ENCODE peak calls at places on chromosomes 16 and 17, in ten cellular contexts. T is GM04503; D is stimulated activated CD4-positive, alpha-beta T cell treated with anti-CD3 and anti-CD28 coated beads, Interleukin-15, amount 100 ng/mL, for 1 hour; L is NCI-H1436 treated with DMSO at 0.1 percent for 48 hours; M is dorsolateral prefrontal cortex; U is NCI-H1105; B is prostate gland; I is retina; W is epithelial cell of esophagus; Q is hepatic stellate cell. X is an unnamed sample.

GRCh38 chr17:61842899-61843298 is 20.4 kb downstream of the BRIP1 start:
- DNase-seq in B (no peak), D (no peak), U (no peak), T (no peak), Q (no peak), W (no peak), I (no peak), M (no peak), L (no peak), X (no peak)

GRCh38 chr17:48460055-48460454 is 30.0 kb upstream of the SKAP1 start:
- DNase-seq in M (no peak), I (no peak), T (no peak), L (no peak), D (no peak), Q (no peak), U (no peak), B (no peak), W (no peak), X (no peak)

GRCh38 chr17:9537177-9537776 is 38.3 kb downstream of the STX8 start:
- DNase-seq in B (no peak), T (no peak), D (no peak), U (no peak), Q (no peak), I (no peak), W (no peak), L (no peak), M (no peak), X (no peak)

GRCh38 chr17:48486557-48486956 is 44.3 kb downstream of the HOXB1 start:
- DNase-seq in D (no peak), M (no peak), U (no peak), Q (peak), L (no peak), I (no peak), B (no peak), T (peak), W (peak), X (peak)

GRCh38 chr16:27960619-27961295 is 102.8 kb downstream of the GSG1L start:
- DNase-seq in W (no peak), T (no peak), L (no peak), M (no peak), Q (no peak), D (no peak), B (peak), I (no peak), U (no peak), X (no peak)

GRCh38 chr16:4682616-4683254 is 10.6 kb upstream of the NUDT16L1 start:
- DNase-seq in W (peak), B (peak), U (no peak), M (peak), T (no peak), Q (no peak), I (no peak), D (no peak), L (no peak), X (peak)

GRCh38 chr17:74332763-74333220 is 6.8 kb downstream of the KIF19 start:
- DNase-seq in L (peak), W (no peak), B (no peak), M (no peak), U (peak), I (peak), D (no peak), T (no peak), Q (no peak), X (no peak)

GRCh38 chr17:27549251-27549919 is 81.6 kb upstream of the LGALS9 start:
- DNase-seq in B (no peak), W (no peak), M (peak), L (no peak), U (no peak), D (no peak), I (no peak), Q (no peak), T (no peak), X (no peak)

GRCh38 chr16:28529124-28529523 is 9.7 kb downstream of the NUPR1 start:
- DNase-seq in T (no peak), I (no peak), M (no peak), W (no peak), B (no peak), L (no peak), D (no peak), Q (no peak), U (no peak), X (no peak)

GRCh38 chr17:68600881-68601564 is at the start of gene FAM20A:
- DNase-seq in Q (no peak), T (no peak), U (no peak), L (no peak), D (no peak), I (peak), W (peak), M (no peak), B (no peak), X (peak)

GRCh38 chr17:956905-957304 is 22.7 kb downstream of the NXN start:
- DNase-seq in W (peak), T (no peak), L (no peak), B (no peak), U (no peak), D (no peak), Q (no peak), I (no peak), M (no peak), X (peak)

GRCh38 chr16:78428193-78428592 is 328.7 kb downstream of the WWOX start:
- DNase-seq in M (no peak), T (no peak), L (no peak), I (no peak), B (no peak), D (no peak), Q (no peak), U (no peak), W (no peak), X (no peak)

GRCh38 chr17:1182831-1183578 is 3.2 kb upstream of the ABR start:
- DNase-seq in M (no peak), U (no peak), B (no peak), L (no peak), D (no peak), T (no peak), Q (no peak), I (peak), W (no peak), X (peak)

GRCh38 chr16:17965131-17965530 is 371.4 kb downstream of the NPIPA8 start:
- DNase-seq in B (no peak), M (no peak), I (no peak), U (no peak), W (no peak), T (no peak), Q (no peak), L (no peak), D (no peak), X (no peak)

GRCh38 chr17:62895650-62896301 is 70.3 kb upstream of the TANC2 start:
- DNase-seq in T (no peak), Q (no peak), U (no peak), M (no peak), B (no peak), W (peak), L (no peak), D (no peak), I (no peak), X (peak)

GRCh38 chr16:76309639-76310335 is 32.6 kb downstream of the CNTNAP4 start:
- DNase-seq in I (no peak), L (no peak), W (peak), T (no peak), M (no peak), U (no peak), Q (no peak), B (no peak), D (no peak), X (no peak)

GRCh38 chr16:54503011-54503410 is 216.4 kb upstream of the IRX3 start:
- DNase-seq in D (no peak), I (no peak), M (no peak), L (no peak), U (no peak), T (no peak), W (no peak), Q (no peak), B (no peak), X (no peak)

GRCh38 chr17:8861482-8862181 is 5.8 kb downstream of the PIK3R6 start:
- DNase-seq in D (no peak), I (no peak), Q (no peak), W (no peak), L (no peak), U (no peak), M (no peak), T (no peak), B (no peak), X (no peak)

GRCh38 chr16:75703341-75703740 is 2.1 kb upstream of the DUXB start:
- DNase-seq in L (no peak), W (peak), T (no peak), D (no peak), U (no peak), M (no peak), B (no peak), I (no peak), Q (no peak), X (peak)

GRCh38 chr16:49356728-49357488 is 16.7 kb upstream of the C16orf78 start:
- DNase-seq in W (no peak), T (no peak), I (peak), B (no peak), L (no peak), D (no peak), U (no peak), Q (no peak), M (no peak), X (no peak)

GRCh38 chr16:88455610-88456355 is 2.7 kb downstream of the ZFPM1 start:
- DNase-seq in T (no peak), I (peak), B (no peak), L (no peak), Q (peak), U (peak), M (no peak), W (peak), D (peak), X (peak)

GRCh38 chr16:9797306-9797705 is 384.9 kb downstream of the GRIN2A start:
- DNase-seq in D (no peak), L (no peak), B (no peak), U (no peak), Q (peak), W (peak), T (peak), I (no peak), M (no peak), X (peak)

GRCh38 chr17:10357768-10358167 is 15.0 kb downstream of the MYH13 start:
- DNase-seq in M (no peak), L (no peak), W (no peak), T (no peak), D (no peak), U (no peak), B (no peak), I (no peak), Q (no peak), X (no peak)

GRCh38 chr17:79574656-79575055 is 36.2 kb downstream of the RBFOX3 start:
- DNase-seq in I (no peak), M (no peak), Q (no peak), L (no peak), U (no peak), W (no peak), B (no peak), T (no peak), D (no peak), X (no peak)

GRCh38 chr17:62705781-62706597 is 78.5 kb downstream of the MRC2 start:
- DNase-seq in Q (no peak), T (no peak), D (no peak), M (peak), U (peak), I (peak), B (no peak), W (no peak), L (no peak), X (peak)

GRCh38 chr17:8869416-8869815 is 1.9 kb upstream of the PIK3R6 start:
- DNase-seq in I (no peak), B (no peak), T (no peak), D (no peak), M (no peak), Q (no peak), U (no peak), W (no peak), L (no peak), X (no peak)

GRCh38 chr16:14202697-14203096 is 131.6 kb downstream of the MRTFB start:
- DNase-seq in L (no peak), U (peak), T (no peak), M (no peak), B (peak), W (peak), D (no peak), Q (no peak), I (no peak), X (peak)

GRCh38 chr16:11310997-11311561 is 29.9 kb upstream of the PRM1 start:
- DNase-seq in I (no peak), U (no peak), B (no peak), L (no peak), D (no peak), Q (no peak), M (no peak), W (no peak), T (no peak), X (no peak)

GRCh38 chr17:16215965-16216316 is 607 bp upstream of the NCOR1 start:
- DNase-seq in I (no peak), L (no peak), B (no peak), T (peak), U (no peak), Q (peak), W (peak), D (no peak), M (no peak), X (peak)

GRCh38 chr16:27374794-27375499 is 27.0 kb upstream of the IL21R start:
- DNase-seq in L (no peak), D (no peak), U (peak), W (peak), I (peak), M (peak), T (peak), B (peak), Q (peak), X (peak)

GRCh38 chr17:70968302-70968701 is 799.0 kb downstream of the KCNJ2 start:
- DNase-seq in M (no peak), L (no peak), B (no peak), D (no peak), I (no peak), U (no peak), Q (no peak), T (no peak), W (peak), X (no peak)

GRCh38 chr17:61476476-61477203 is 24.4 kb downstream of the TBX4 start:
- DNase-seq in Q (no peak), U (no peak), B (no peak), D (no peak), M (no peak), L (no peak), W (no peak), I (no peak), T (no peak), X (no peak)

GRCh38 chr16:18796377-18796776 is 5.0 kb downstream of the ARL6IP1 start:
- DNase-seq in T (no peak), L (no peak), Q (no peak), M (no peak), W (no peak), I (no peak), U (no peak), D (no peak), B (no peak), X (no peak)

GRCh38 chr16:89120281-89120680 is 26.6 kb downstream of the ACSF3 start:
- DNase-seq in L (no peak), Q (no peak), W (no peak), B (no peak), T (no peak), I (no peak), U (no peak), M (no peak), D (no peak), X (no peak)

GRCh38 chr17:76444518-76445311 is 8.2 kb downstream of the UBE2O start:
- DNase-seq in T (no peak), D (no peak), W (no peak), L (no peak), M (no peak), U (no peak), I (peak), B (no peak), Q (no peak), X (peak)

GRCh38 chr17:30790279-30790678 is 34.2 kb downstream of the CRLF3 start:
- DNase-seq in L (no peak), W (no peak), U (no peak), B (no peak), Q (no peak), D (no peak), I (no peak), T (no peak), M (no peak), X (no peak)

GRCh38 chr16:84331998-84332780 is 36.1 kb upstream of the ATP2C2 start:
- DNase-seq in W (peak), T (no peak), L (no peak), U (no peak), Q (no peak), M (no peak), D (no peak), I (no peak), B (no peak), X (peak)

GRCh38 chr16:180921-181667 is 835 bp downstream of the HBQ1 start:
- DNase-seq in T (no peak), Q (peak), U (peak), L (peak), D (peak), W (peak), M (peak), B (peak), I (peak), X (peak)

X was measured in kidney tubule cell.